ENCODE peak calls at places on chromosomes 3 and 15, in six cellular contexts. A, L, C, M, P and K are unnamed samples.

GRCh38 chr15:35206060-35206675 is 121.1 kb upstream of the NANOGP8 start:
- DNase-seq in P (no peak), C (no peak), M (no peak), L (no peak), A (peak; percentile 4), K (no peak)

GRCh38 chr15:26126070-26126469 is 262.9 kb upstream of the ATP10A start:
- DNase-seq in P (no peak), L (no peak), A (no peak), M (peak; percentile 32), C (no peak), K (no peak)

GRCh38 chr3:173839859-173840258 is 442.3 kb downstream of the NLGN1 start:
- DNase-seq in L (no peak), P (no peak), A (no peak), M (no peak), C (no peak), K (no peak)

GRCh38 chr15:78320173-78320572 is 20.0 kb upstream of the CRABP1 start:
- DNase-seq in L (no peak), M (no peak), C (no peak), P (no peak), A (no peak), K (no peak)

GRCh38 chr15:67013696-67014095 is 51.7 kb upstream of the SMAD3 start:
- DNase-seq in L (no peak), C (no peak), A (peak; percentile 60), M (no peak), P (no peak), K (no peak)

GRCh38 chr3:10366681-10367101 is 45.8 kb upstream of the SEC13 start:
- DNase-seq in A (peak; percentile 95), M (peak; percentile 47), C (no peak), P (no peak), L (peak; percentile 16), K (no peak)

GRCh38 chr15:38758001-38758400 is 193.4 kb upstream of the RASGRP1 start:
- DNase-seq in C (no peak), L (no peak), A (peak; percentile 59), P (no peak), M (no peak), K (no peak)

GRCh38 chr15:42364529-42364928 is 5.2 kb downstream of the CAPN3 start:
- DNase-seq in C (no peak), L (no peak), M (peak; percentile 51), A (peak; percentile 39), P (no peak), K (no peak)

GRCh38 chr3:133797396-133798105 is 8.1 kb upstream of the SRPRB start:
- DNase-seq in C (no peak), L (no peak), M (no peak), A (no peak), P (no peak), K (no peak)

GRCh38 chr15:91660174-91660649 is 193.3 kb upstream of the SLCO3A1 start:
- DNase-seq in M (no peak), A (no peak), C (no peak), L (no peak), P (no peak), K (no peak)

GRCh38 chr15:67838789-67839332 is 984 bp downstream of the RNU6-1 start:
- DNase-seq in C (no peak), L (peak; percentile 35), M (peak; percentile 70), P (no peak), A (peak; percentile 54), K (no peak)

GRCh38 chr15:92921215-92922131 is 21.3 kb downstream of the CHD2 start:
- DNase-seq in C (no peak), P (no peak), M (no peak), L (no peak), A (no peak), K (no peak)

GRCh38 chr15:69723404-69724097 is 270.9 kb downstream of the RPLP1 start:
- DNase-seq in C (no peak), M (no peak), P (no peak), L (no peak), A (no peak), K (no peak)

GRCh38 chr3:153180860-153181372 is 18.9 kb downstream of the RAP2B start:
- DNase-seq in C (no peak), A (no peak), M (no peak), P (no peak), L (no peak), K (no peak)

GRCh38 chr3:97952280-97952679 is 20.0 kb downstream of the RIOX2 start:
- DNase-seq in M (no peak), L (no peak), A (peak; percentile 77), P (no peak), C (no peak), K (no peak)

GRCh38 chr3:45890405-45890804 is 4.1 kb downstream of the CCR9 start:
- DNase-seq in A (no peak), L (no peak), M (no peak), C (no peak), P (peak; percentile 29), K (peak; percentile 39)

GRCh38 chr3:69044608-69045007 is 7.5 kb downstream of the TMF1 start:
- DNase-seq in C (no peak), A (peak; percentile 12), L (no peak), P (no peak), M (no peak), K (no peak)

GRCh38 chr3:157913751-157914150 is 192.5 kb downstream of the SHOX2 start:
- DNase-seq in C (no peak), L (no peak), M (no peak), A (peak; percentile 48), P (no peak), K (no peak)

GRCh38 chr15:76983588-76984379 is 11.1 kb upstream of the PSTPIP1 start:
- DNase-seq in L (no peak), P (no peak), C (no peak), A (no peak), M (no peak), K (no peak)

GRCh38 chr15:25501828-25502446 is 63.1 kb upstream of the UBE3A start:
- DNase-seq in P (no peak), C (no peak), A (peak; percentile 27), L (no peak), M (no peak), K (no peak)